ENCODE peak calls at places on chromosomes 2 and 18, in nine cellular contexts. M is stomach, N is suprapubic skin, S is sigmoid colon, C is HepG2, T is K562, I is SK-N-SH, L is transverse colon, Q is GM12878. P is an unnamed sample.

GRCh38 chr18:57428221-57429150 is 6.7 kb upstream of the ONECUT2 start:
- DNase-seq in M (no peak), N (no peak), S (no peak), C (no peak), T (no peak), I (no peak), L (no peak), Q (no peak), P (peak)

GRCh38 chr18:12946549-12947354 is 1.1 kb upstream of the SEH1L start:
- DNase-seq in M (peak), N (peak), S (peak), C (peak), T (peak), I (peak), L (peak), Q (no peak), P (no peak)

GRCh38 chr2:26585100-26585499 is 56.1 kb downstream of the CIB4 start:
- DNase-seq in M (no peak), N (no peak), S (peak), C (no peak), T (no peak), I (peak), L (no peak), Q (no peak), P (peak)

GRCh38 chr2:233100192-233100998 is 40.3 kb downstream of the INPP5D start:
- DNase-seq in M (no peak), N (no peak), S (no peak), C (no peak), T (no peak), I (no peak), L (peak), Q (peak), P (no peak)

GRCh38 chr2:26591619-26592505 is 49.3 kb downstream of the CIB4 start:
- DNase-seq in M (no peak), N (peak), S (peak), C (no peak), T (no peak), I (no peak), L (no peak), Q (no peak), P (peak)

GRCh38 chr2:69594341-69594740 is 49.2 kb downstream of the AAK1 start:
- DNase-seq in M (no peak), N (no peak), S (no peak), C (no peak), T (no peak), I (no peak), L (no peak), Q (no peak), P (no peak)

GRCh38 chr2:27109083-27109482 is 9.8 kb downstream of the CGREF1 start:
- DNase-seq in M (no peak), N (no peak), S (no peak), C (no peak), T (no peak), I (no peak), L (no peak), Q (no peak), P (no peak)

GRCh38 chr2:109715302-109715937 is 78.7 kb upstream of the RGPD5 start:
- DNase-seq in M (peak), N (peak), S (peak), C (peak), T (no peak), I (no peak), L (peak), Q (no peak), P (no peak)

GRCh38 chr18:741931-742512 is 29.6 kb upstream of the ENOSF1 start:
- DNase-seq in M (no peak), N (no peak), S (no peak), C (peak), T (peak), I (peak), L (no peak), Q (peak), P (no peak)
- TF ChIP-seq EP300 in M (no peak), N (no peak), S (no peak), C (no peak), T (no peak), I (no peak), L (no peak), Q (no peak), P (no peak)

GRCh38 chr2:30127016-30127893 is 19.6 kb upstream of the YPEL5 start:
- DNase-seq in M (no peak), N (no peak), S (no peak), C (no peak), T (no peak), I (no peak), L (no peak), Q (no peak), P (no peak)
- TF ChIP-seq CTCF in M (no peak), N (no peak), S (no peak), C (no peak), T (no peak), I (no peak), L (no peak), Q (no peak), P (no peak)

DNA sequence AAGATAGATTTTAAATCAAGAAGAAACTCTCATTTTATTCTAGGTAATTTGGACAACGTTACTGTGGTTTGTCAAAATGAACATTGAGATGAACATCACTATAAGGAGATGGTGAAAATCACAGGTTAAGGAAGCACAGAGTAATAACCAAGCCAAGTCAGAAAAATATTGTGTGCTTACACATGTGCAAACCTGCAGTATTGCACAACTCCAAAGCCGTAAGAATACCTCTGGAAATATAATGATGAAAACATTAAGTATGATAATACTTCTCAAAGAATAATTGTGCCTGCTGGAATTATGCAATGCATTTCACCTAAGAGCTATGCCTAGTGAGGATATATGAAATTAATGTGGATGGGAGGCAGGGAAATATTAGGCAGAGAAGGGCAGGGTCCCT is 21.1 kb upstream of the GALNT5 start:
- DNase-seq in M (no peak), N (no peak), S (no peak), C (no peak), T (no peak), I (no peak), L (no peak), Q (no peak), P (no peak)
- TF ChIP-seq POLR2AphosphoS5 in M (no peak), N (no peak), S (no peak), C (no peak), T (no peak), I (no peak), L (no peak), Q (no peak), P (no peak)

DNA sequence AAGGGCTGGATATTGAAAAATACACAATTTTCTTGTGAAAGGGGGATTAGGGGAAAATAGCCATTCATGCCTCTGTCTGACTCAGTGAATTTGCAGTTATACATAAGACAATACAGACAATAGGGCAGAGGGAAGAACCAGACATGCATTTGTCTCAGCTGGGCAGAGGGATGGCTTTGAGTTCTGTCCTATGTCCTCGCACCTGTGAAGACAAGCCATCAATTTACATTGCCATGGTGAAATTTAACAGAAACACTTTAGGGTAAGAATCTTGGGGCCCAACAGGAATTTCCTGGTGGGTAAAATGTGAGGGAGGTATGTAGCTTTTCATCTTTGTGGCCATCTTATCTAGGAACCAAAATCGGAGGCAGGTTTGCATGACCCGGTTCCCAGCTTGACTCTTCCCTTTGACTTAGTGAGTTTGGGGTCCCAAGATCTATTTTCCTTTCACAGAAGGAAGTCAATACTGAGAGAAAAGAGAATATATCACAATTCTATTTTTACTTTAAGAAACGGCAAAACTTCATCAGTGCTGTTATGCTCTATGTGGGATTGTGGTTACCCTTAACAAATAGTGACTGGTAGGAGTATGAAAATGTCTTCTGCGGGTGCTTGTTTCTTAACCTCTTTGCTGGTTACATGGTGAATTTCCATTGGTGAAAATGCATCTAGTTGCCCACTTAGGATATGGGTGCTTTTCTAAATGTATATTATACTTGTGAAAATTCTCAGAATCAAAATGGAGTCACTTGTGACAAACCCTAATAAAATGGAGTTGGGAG is 221.8 kb downstream of the SPP2 start:
- DNase-seq in M (no peak), N (no peak), S (no peak), C (no peak), T (no peak), I (no peak), L (no peak), Q (no peak), P (no peak)
- TF ChIP-seq EP300 in M (no peak), N (no peak), S (no peak), C (no peak), T (no peak), I (no peak), L (no peak), Q (no peak), P (no peak)

GRCh38 chr18:72648079-72648478 is 103.9 kb upstream of the CBLN2 start:
- DNase-seq in M (no peak), N (no peak), S (no peak), C (no peak), T (no peak), I (no peak), L (no peak), Q (no peak), P (no peak)

GRCh38 chr18:72651033-72651432 is 106.9 kb upstream of the CBLN2 start:
- DNase-seq in M (no peak), N (no peak), S (no peak), C (no peak), T (no peak), I (no peak), L (no peak), Q (no peak), P (no peak)

DNA sequence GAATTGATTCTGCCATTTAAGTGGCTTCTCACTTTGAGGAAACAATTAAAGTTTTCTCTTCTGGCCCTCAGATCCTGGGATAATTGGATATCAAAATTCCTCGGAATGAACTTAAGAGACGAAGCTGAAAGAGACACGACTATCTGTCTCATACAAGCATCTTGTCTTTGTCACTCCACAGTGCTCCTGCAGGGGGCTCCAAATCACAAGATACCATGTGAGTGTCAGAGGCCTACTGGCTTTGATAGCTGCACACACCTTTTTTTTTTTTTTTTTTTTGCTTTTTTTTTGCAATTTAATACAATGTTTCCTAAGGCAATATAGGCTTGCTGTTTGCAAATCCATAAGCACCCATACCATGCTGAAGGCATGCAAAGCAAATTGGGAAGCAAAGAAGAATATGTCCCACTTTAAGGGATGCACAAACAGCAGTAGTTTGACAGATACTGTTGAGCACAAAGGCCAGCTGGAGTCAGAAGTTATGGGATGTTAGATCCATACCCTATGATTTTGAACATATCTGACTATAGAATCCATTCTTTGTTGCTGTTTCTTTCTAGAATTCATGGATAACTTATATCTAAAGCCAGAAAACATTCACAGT is 109.0 kb upstream of the CBLN2 start:
- DNase-seq in M (no peak), N (no peak), S (no peak), C (peak), T (peak), I (peak), L (peak), Q (no peak), P (no peak)
- TF ChIP-seq CTCF in M (no peak), N (no peak), S (no peak), C (peak), T (no peak), I (peak), L (peak), Q (peak), P (no peak)

GRCh38 chr2:101038455-101039255 is 36.6 kb downstream of the RPL31 start:
- DNase-seq in M (no peak), N (no peak), S (no peak), C (peak), T (peak), I (no peak), L (peak), Q (no peak), P (no peak)
- TF ChIP-seq POLR2AphosphoS5 in M (no peak), N (no peak), S (no peak), C (no peak), T (no peak), I (no peak), L (no peak), Q (no peak), P (no peak)

DNA sequence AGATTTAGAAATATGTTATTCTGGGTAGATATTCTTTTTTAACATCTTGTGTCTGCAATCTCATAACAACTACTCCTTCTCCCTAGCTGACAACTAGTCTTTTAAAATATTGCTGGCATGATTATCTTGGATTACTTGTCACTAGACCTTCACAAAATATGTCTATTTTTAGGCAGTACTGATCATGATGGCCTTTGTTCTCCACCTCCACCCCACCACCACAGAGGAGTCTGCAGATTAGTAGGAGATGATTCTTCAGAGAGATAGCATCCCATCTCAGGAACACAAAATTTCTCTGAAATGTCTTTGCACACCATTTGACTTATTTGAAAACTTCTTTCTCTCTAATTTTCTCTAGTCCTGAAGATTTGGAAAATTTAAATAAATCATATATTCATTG is 338.1 kb upstream of the SPHKAP start:
- DNase-seq in M (no peak), N (no peak), S (no peak), C (no peak), T (no peak), I (no peak), L (no peak), Q (no peak), P (no peak)
- TF ChIP-seq EP300 in M (no peak), N (no peak), S (no peak), C (no peak), T (no peak), I (no peak), L (no peak), Q (no peak), P (no peak)

P was measured in upper lobe of left lung.